ENCODE peak calls at places on chromosomes 7 and 10, in nine cellular contexts. C is prostate gland, W is cardiac muscle cell, P is aorta, L is left ventricle myocardium inferior, M is mesenchymal stem cell, D is GM12878, T is MM.1S, U is esophagus squamous epithelium. R is an unnamed sample.

GRCh38 chr10:49539320-49539885 is 482 bp upstream of the ERCC6 start:
- DNase-seq in D (no peak), T (peak; percentile 37), P (no peak), M (no peak), L (peak; percentile 25), W (peak; percentile 36), C (peak; percentile 23), U (no peak), R (peak; percentile 27)

GRCh38 chr7:34339061-34339526 is 318.9 kb upstream of the NPSR1 start:
- DNase-seq in P (no peak), C (no peak), T (no peak), M (peak; percentile 61), D (no peak), L (no peak), W (no peak), U (no peak), R (no peak)

GRCh38 chr7:19016140-19016539 is 101.3 kb downstream of the TWIST1 start:
- DNase-seq in D (no peak), U (no peak), T (no peak), C (no peak), W (no peak), P (no peak), L (no peak), M (peak; percentile 54), R (no peak)

GRCh38 chr7:81285142-81285871 is 366.5 kb upstream of the SEMA3C start:
- DNase-seq in L (no peak), C (no peak), P (no peak), M (peak; percentile 76), W (no peak), T (no peak), D (no peak), U (no peak), R (no peak)

GRCh38 chr7:40300146-40300655 is 165.4 kb downstream of the SUGCT start:
- DNase-seq in C (no peak), U (no peak), W (no peak), M (no peak), L (no peak), T (no peak), P (no peak), D (no peak), R (no peak)

GRCh38 chr10:31776159-31776558 is 152.5 kb downstream of the ARHGAP12 start:
- DNase-seq in P (no peak), D (no peak), U (no peak), W (no peak), C (no peak), L (no peak), T (no peak), M (no peak), R (no peak)

GRCh38 chr7:27148776-27149641 is 1.4 kb upstream of the HOXA6 start:
- DNase-seq in W (no peak), L (no peak), T (no peak), P (no peak), M (peak; percentile 17), C (no peak), D (no peak), U (no peak), R (no peak)

GRCh38 chr10:21317902-21318301 is 207.6 kb downstream of the SKIDA1 start:
- DNase-seq in W (no peak), P (no peak), M (peak; percentile 61), L (no peak), D (no peak), U (no peak), T (no peak), C (no peak), R (no peak)

GRCh38 chr10:59903871-59904270 is 2.5 kb downstream of the CCDC6 start:
- DNase-seq in M (peak; percentile 21), D (no peak), U (no peak), P (no peak), C (no peak), L (no peak), W (no peak), T (no peak), R (no peak)

GRCh38 chr10:96360331-96360730 is 1.5 kb upstream of the OPALIN start:
- DNase-seq in D (no peak), T (no peak), C (no peak), L (no peak), W (no peak), U (no peak), P (no peak), M (no peak), R (no peak)

GRCh38 chr7:18508441-18509427 is 13.2 kb downstream of the HDAC9 start:
- DNase-seq in C (no peak), L (no peak), U (no peak), T (peak; percentile 59), W (peak; percentile 45), M (peak; percentile 97), D (no peak), P (no peak), R (peak; percentile 43)

GRCh38 chr10:18822156-18822555 is 162.9 kb downstream of the ARL5B start:
- DNase-seq in U (no peak), P (no peak), C (no peak), T (peak; percentile 72), W (peak; percentile 78), M (peak; percentile 0), L (no peak), D (no peak), R (no peak)

GRCh38 chr7:100540073-100540723 is 1.2 kb downstream of the AGFG2 start:
- DNase-seq in T (no peak), C (no peak), M (no peak), P (no peak), D (no peak), W (no peak), U (no peak), L (no peak), R (no peak)

GRCh38 chr7:38375453-38375852 is 102.0 kb upstream of the TARP start:
- DNase-seq in P (no peak), D (no peak), T (no peak), L (no peak), M (no peak), C (no peak), W (no peak), U (no peak), R (no peak)

GRCh38 chr7:137846588-137847417 is at the start of gene DGKI:
- DNase-seq in M (no peak), L (no peak), T (no peak), C (no peak), D (no peak), W (peak; percentile 59), P (peak; percentile 57), U (no peak), R (no peak)

GRCh38 chr10:18204050-18204449 is 63.8 kb downstream of the CACNB2 start:
- DNase-seq in C (no peak), M (no peak), T (no peak), W (no peak), D (no peak), P (no peak), U (no peak), L (no peak), R (no peak)

GRCh38 chr7:11331128-11332102 is 357.7 kb downstream of the PHF14 start:
- DNase-seq in P (no peak), U (no peak), L (no peak), T (no peak), D (no peak), C (no peak), W (no peak), M (peak; percentile 36), R (no peak)

DNA sequence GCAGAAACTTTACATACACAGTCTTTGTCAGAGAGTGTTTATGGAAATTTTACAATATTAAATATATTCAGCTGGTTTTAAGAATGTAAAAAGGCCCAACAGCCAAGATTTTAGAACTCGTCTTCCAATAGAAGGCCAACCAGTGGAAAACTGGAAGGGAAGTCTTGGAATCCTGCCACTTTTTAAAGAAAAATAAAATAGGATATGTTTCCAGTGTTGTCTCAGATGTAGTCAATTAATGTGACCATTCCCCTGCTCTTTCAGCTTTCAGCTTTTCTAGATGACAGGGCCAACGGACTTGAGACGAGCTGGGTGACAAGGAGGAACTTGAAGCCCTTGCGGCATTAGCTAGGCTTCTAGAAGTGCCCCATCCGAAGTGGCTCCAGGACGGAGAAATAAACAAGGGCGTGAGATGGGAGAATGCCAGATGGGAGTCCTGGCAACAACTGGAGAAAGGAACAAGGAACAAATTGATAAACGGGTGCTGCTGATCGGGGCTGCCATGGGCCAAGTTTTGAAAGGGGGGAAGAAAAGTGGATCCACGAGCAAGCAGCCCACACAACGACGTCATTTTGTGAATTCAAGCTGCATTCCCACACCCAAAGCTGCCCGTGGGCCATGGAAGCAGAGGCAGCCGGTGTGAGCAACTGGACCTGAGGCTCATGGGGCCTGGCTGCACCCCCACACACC is 42.3 kb downstream of the CTBP2 start:
- DNase-seq in D (no peak), U (no peak), P (no peak), M (no peak), C (peak; percentile 72), W (no peak), T (no peak), L (peak; percentile 55), R (no peak)
- H3K27ac ChIP-seq in D (no peak overlapping the region), U (peak overlapping the region; percentile 66), P (peak overlapping the region; percentile 39), M (no peak overlapping the region), C (peak overlapping the region; percentile 69), W (peak overlapping the region; percentile 7), T (no peak overlapping the region), L (peak overlapping the region; percentile 74), R (no peak overlapping the region)

GRCh38 chr10:89102710-89103109 is 104.4 kb downstream of the CH25H start:
- DNase-seq in M (no peak), P (no peak), T (no peak), W (no peak), L (no peak), D (no peak), C (no peak), U (no peak), R (no peak)
- H3K4me3 ChIP-seq in M (no peak overlapping the region), P (no peak overlapping the region), T (no peak overlapping the region), W (no peak overlapping the region), L (no peak overlapping the region), D (no peak overlapping the region), C (no peak overlapping the region), U (no peak overlapping the region), R (no peak overlapping the region)

GRCh38 chr10:125083576-125083920 is 76.8 kb downstream of the CTBP2 start:
- DNase-seq in U (no peak), D (no peak), P (peak; percentile 78), L (no peak), T (no peak), C (no peak), W (no peak), M (peak; percentile 98), R (peak; percentile 36)

GRCh38 chr10:125082881-125083575 is 77.3 kb downstream of the CTBP2 start:
- DNase-seq in U (no peak), M (peak; percentile 31), T (no peak), W (no peak), P (no peak), D (no peak), L (no peak), C (no peak), R (no peak)

GRCh38 chr10:125085281-125085680 is 75.1 kb downstream of the CTBP2 start:
- DNase-seq in D (no peak), C (no peak), M (no peak), W (no peak), T (no peak), L (no peak), P (no peak), U (no peak), R (no peak)

GRCh38 chr10:125086716-125087115 is 73.6 kb downstream of the CTBP2 start:
- DNase-seq in C (no peak), T (no peak), D (no peak), P (no peak), W (no peak), M (no peak), U (no peak), L (no peak), R (no peak)

GRCh38 chr10:125084191-125085186 is 75.9 kb downstream of the CTBP2 start:
- DNase-seq in W (no peak), D (no peak), P (peak; percentile 86), L (peak; percentile 84), T (no peak), M (peak; percentile 94), C (no peak), U (no peak), R (peak; percentile 79)
- H3K27ac ChIP-seq in W (no peak overlapping the region), D (no peak overlapping the region), P (peak overlapping the region; percentile 91), L (peak overlapping the region; percentile 89), T (no peak overlapping the region), M (peak overlapping the region; percentile 51), C (peak overlapping the region; percentile 9), U (peak overlapping the region; percentile 78), R (peak overlapping the region; percentile 85)

GRCh38 chr7:64494912-64495461 is 67.9 kb downstream of the ZNF680 start:
- DNase-seq in T (no peak), L (no peak), P (no peak), C (no peak), M (no peak), W (no peak), U (no peak), D (no peak), R (no peak)
- H3K4me3 ChIP-seq in T (no peak overlapping the region), L (peak overlapping the region; percentile 33), P (no peak overlapping the region), C (no peak overlapping the region), M (no peak overlapping the region), W (no peak overlapping the region), U (peak overlapping the region; percentile 22), D (no peak overlapping the region), R (peak overlapping the region; percentile 28)